ENCODE peak calls at places on chromosomes 4 and X, in five cellular contexts. One of them, this sample, is unnamed. For H3K36me3, the result is how much of the 10 kb centered on the place peaks cover.

GRCh38 chrX:84339507-84340364 is 151.7 kb upstream of the RPS6KA6 start:
- DNase-seq in CD4-positive, alpha-beta memory T cell: peak
- DNase-seq in spleen: no peak
- DNase-seq in HCT116: no peak
- DNase-seq in aorta: no peak
- DNase-seq in this sample: no peak

GRCh38 chr4:136599890-136600289 is 932.4 kb downstream of the PCDH18 start:
- DNase-seq in CD4-positive, alpha-beta memory T cell: no peak
- DNase-seq in spleen: no peak
- DNase-seq in aorta: no peak
- DNase-seq in HCT116: no peak
- DNase-seq in this sample: no peak

GRCh38 chr4:139595989-139596679 is 40.1 kb upstream of the SETD7 start:
- DNase-seq in aorta: no peak
- DNase-seq in HCT116: no peak
- DNase-seq in spleen: no peak
- DNase-seq in CD4-positive, alpha-beta memory T cell: no peak
- DNase-seq in this sample: peak

GRCh38 chrX:129108936-129109335 is 414.4 kb downstream of the SMARCA1 start:
- DNase-seq in aorta: no peak
- DNase-seq in CD4-positive, alpha-beta memory T cell: no peak
- DNase-seq in spleen: no peak
- DNase-seq in HCT116: no peak
- DNase-seq in this sample: no peak

GRCh38 chrX:134551365-134552095 is 91.6 kb downstream of the HPRT1 start:
- DNase-seq in aorta: no peak
- DNase-seq in CD4-positive, alpha-beta memory T cell: no peak
- DNase-seq in HCT116: no peak
- DNase-seq in spleen: no peak
- DNase-seq in this sample: no peak

GRCh38 chr4:38163216-38164006 is 203.2 kb downstream of the PTTG2 start:
- DNase-seq in CD4-positive, alpha-beta memory T cell: no peak
- DNase-seq in HCT116: no peak
- DNase-seq in aorta: no peak
- DNase-seq in spleen: no peak
- DNase-seq in this sample: no peak

GRCh38 chr4:61553562-61554125 is 353.5 kb downstream of the ADGRL3 start:
- DNase-seq in spleen: no peak
- DNase-seq in CD4-positive, alpha-beta memory T cell: no peak
- DNase-seq in HCT116: no peak
- DNase-seq in aorta: no peak
- DNase-seq in this sample: no peak

GRCh38 chrX:56499372-56499771 is 64.1 kb upstream of the UBQLN2 start:
- DNase-seq in aorta: no peak
- DNase-seq in HCT116: no peak
- DNase-seq in spleen: no peak
- DNase-seq in CD4-positive, alpha-beta memory T cell: no peak
- DNase-seq in this sample: no peak

GRCh38 chr4:108272566-108272965 is 103.8 kb upstream of the LEF1 start:
- DNase-seq in CD4-positive, alpha-beta memory T cell: no peak
- DNase-seq in aorta: no peak
- DNase-seq in spleen: no peak
- DNase-seq in HCT116: no peak
- DNase-seq in this sample: no peak

GRCh38 chr4:25301471-25301870 is 11.1 kb upstream of the ZCCHC4 start:
- DNase-seq in aorta: no peak
- DNase-seq in spleen: no peak
- DNase-seq in HCT116: no peak
- DNase-seq in CD4-positive, alpha-beta memory T cell: no peak
- DNase-seq in this sample: no peak

GRCh38 chr4:168496834-168497233 is at the start of gene PALLD:
- DNase-seq in CD4-positive, alpha-beta memory T cell: no peak
- DNase-seq in aorta: peak
- DNase-seq in HCT116: no peak
- DNase-seq in spleen: no peak
- DNase-seq in this sample: no peak

GRCh38 chrX:99117011-99117410 is 1293.1 kb downstream of the PCDH19 start:
- DNase-seq in aorta: no peak
- DNase-seq in spleen: no peak
- DNase-seq in CD4-positive, alpha-beta memory T cell: no peak
- DNase-seq in HCT116: no peak
- DNase-seq in this sample: no peak

GRCh38 chr4:175054980-175055379 is 136.8 kb downstream of the ADAM29 start:
- DNase-seq in HCT116: no peak
- DNase-seq in CD4-positive, alpha-beta memory T cell: no peak
- DNase-seq in spleen: no peak
- DNase-seq in aorta: no peak
- DNase-seq in this sample: no peak

GRCh38 chr4:47528651-47529050 is 43.6 kb downstream of the ATP10D start:
- DNase-seq in aorta: no peak
- DNase-seq in spleen: no peak
- DNase-seq in CD4-positive, alpha-beta memory T cell: no peak
- DNase-seq in HCT116: no peak
- DNase-seq in this sample: no peak

GRCh38 chr4:96459105-96459504 is 619.2 kb downstream of the PDHA2 start:
- DNase-seq in aorta: no peak
- DNase-seq in spleen: no peak
- DNase-seq in HCT116: no peak
- DNase-seq in CD4-positive, alpha-beta memory T cell: no peak
- DNase-seq in this sample: no peak

GRCh38 chrX:131812847-131813825 is 210.0 kb upstream of the STK26 start:
- DNase-seq in HCT116: no peak
- DNase-seq in aorta: peak
- DNase-seq in CD4-positive, alpha-beta memory T cell: peak
- DNase-seq in spleen: peak
- DNase-seq in this sample: no peak

GRCh38 chrX:140141444-140142029 is 176.2 kb upstream of the CXorf66 start:
- DNase-seq in aorta: no peak
- DNase-seq in HCT116: peak
- DNase-seq in CD4-positive, alpha-beta memory T cell: peak
- DNase-seq in spleen: no peak
- DNase-seq in this sample: no peak

GRCh38 chrX:134172588-134173259 is 64.3 kb upstream of the CCDC160 start:
- DNase-seq in HCT116: no peak
- DNase-seq in spleen: peak
- DNase-seq in aorta: no peak
- DNase-seq in CD4-positive, alpha-beta memory T cell: peak
- DNase-seq in this sample: peak

GRCh38 chrX:119036369-119037029 is 36.3 kb upstream of the CT47C1 start:
- DNase-seq in aorta: no peak
- DNase-seq in HCT116: no peak
- DNase-seq in CD4-positive, alpha-beta memory T cell: no peak
- DNase-seq in spleen: no peak
- DNase-seq in this sample: no peak

GRCh38 chr4:6873792-6874461 is 35.7 kb upstream of the TBC1D14 start:
- DNase-seq in CD4-positive, alpha-beta memory T cell: peak
- DNase-seq in HCT116: peak
- DNase-seq in spleen: peak
- DNase-seq in aorta: peak
- DNase-seq in this sample: peak

GRCh38 chr4:156374069-156374468 is 420.4 kb upstream of the CTSO start:
- DNase-seq in HCT116: no peak
- DNase-seq in aorta: no peak
- DNase-seq in spleen: no peak
- DNase-seq in CD4-positive, alpha-beta memory T cell: no peak
- DNase-seq in this sample: no peak

GRCh38 chrX:113512700-113513395 is 672.2 kb upstream of the AMOT start:
- DNase-seq in aorta: no peak
- DNase-seq in spleen: no peak
- DNase-seq in HCT116: peak
- DNase-seq in CD4-positive, alpha-beta memory T cell: no peak
- DNase-seq in this sample: peak

GRCh38 chrX:153635788-153636668 is 11.0 kb upstream of the DUSP9 start:
- DNase-seq in aorta: peak
- DNase-seq in spleen: peak
- DNase-seq in CD4-positive, alpha-beta memory T cell: no peak
- DNase-seq in HCT116: no peak
- DNase-seq in this sample: peak

GRCh38 chrX:106684207-106684606 is 42.3 kb upstream of the RNF128 start:
- DNase-seq in CD4-positive, alpha-beta memory T cell: no peak
- DNase-seq in spleen: no peak
- DNase-seq in aorta: no peak
- DNase-seq in HCT116: no peak
- DNase-seq in this sample: no peak

GRCh38 chr4:81207793-81208192 is 7.2 kb downstream of the PRKG2 start:
- DNase-seq in HCT116: no peak
- DNase-seq in aorta: no peak
- DNase-seq in CD4-positive, alpha-beta memory T cell: no peak
- DNase-seq in spleen: no peak
- DNase-seq in this sample: no peak

GRCh38 chrX:39614680-39614998 is 483.1 kb downstream of the BCOR start:
- DNase-seq in aorta: no peak
- DNase-seq in HCT116: no peak
- DNase-seq in spleen: no peak
- DNase-seq in CD4-positive, alpha-beta memory T cell: no peak
- DNase-seq in this sample: no peak
- H3K4me3 ChIP-seq in aorta: no peak
- H3K4me3 ChIP-seq in HCT116: no peak
- H3K4me3 ChIP-seq in spleen: no peak
- H3K4me3 ChIP-seq in CD4-positive, alpha-beta memory T cell: no peak
- H3K4me3 ChIP-seq in this sample: no peak

GRCh38 chr4:138062929-138063328 is 179.2 kb downstream of the SLC7A11 start:
- DNase-seq in CD4-positive, alpha-beta memory T cell: no peak
- DNase-seq in spleen: no peak
- DNase-seq in HCT116: no peak
- DNase-seq in aorta: no peak
- DNase-seq in this sample: no peak

GRCh38 chr4:138063581-138063980 is 178.6 kb downstream of the SLC7A11 start:
- DNase-seq in HCT116: no peak
- DNase-seq in CD4-positive, alpha-beta memory T cell: no peak
- DNase-seq in spleen: no peak
- DNase-seq in aorta: no peak
- DNase-seq in this sample: no peak
- H3K36me3 ChIP-seq in HCT116: under half
- H3K36me3 ChIP-seq in CD4-positive, alpha-beta memory T cell: under half
- H3K36me3 ChIP-seq in spleen: under half
- H3K36me3 ChIP-seq in aorta: under half
- H3K36me3 ChIP-seq in this sample: under half

GRCh38 chr4:178215754-178216153 is 773.5 kb upstream of the AGA start:
- DNase-seq in spleen: no peak
- DNase-seq in aorta: no peak
- DNase-seq in HCT116: no peak
- DNase-seq in CD4-positive, alpha-beta memory T cell: no peak
- DNase-seq in this sample: no peak
- H3K4me3 ChIP-seq in spleen: no peak
- H3K4me3 ChIP-seq in aorta: no peak
- H3K4me3 ChIP-seq in HCT116: no peak
- H3K4me3 ChIP-seq in CD4-positive, alpha-beta memory T cell: no peak
- H3K4me3 ChIP-seq in this sample: no peak

GRCh38 chr4:10108818-10109783 is 7.5 kb downstream of the WDR1 start:
- DNase-seq in HCT116: no peak
- DNase-seq in CD4-positive, alpha-beta memory T cell: peak
- DNase-seq in aorta: no peak
- DNase-seq in spleen: no peak
- DNase-seq in this sample: peak
- H3K36me3 ChIP-seq in HCT116: under half
- H3K36me3 ChIP-seq in CD4-positive, alpha-beta memory T cell: half or more
- H3K36me3 ChIP-seq in aorta: under half
- H3K36me3 ChIP-seq in spleen: half or more
- H3K36me3 ChIP-seq in this sample: half or more

GRCh38 chrX:13693341-13693871 is 4.5 kb downstream of the RAB9A start:
- DNase-seq in aorta: no peak
- DNase-seq in spleen: no peak
- DNase-seq in HCT116: no peak
- DNase-seq in CD4-positive, alpha-beta memory T cell: no peak
- DNase-seq in this sample: no peak
- H3K4me3 ChIP-seq in aorta: no peak
- H3K4me3 ChIP-seq in spleen: peak
- H3K4me3 ChIP-seq in HCT116: no peak
- H3K4me3 ChIP-seq in CD4-positive, alpha-beta memory T cell: no peak
- H3K4me3 ChIP-seq in this sample: no peak

DNA sequence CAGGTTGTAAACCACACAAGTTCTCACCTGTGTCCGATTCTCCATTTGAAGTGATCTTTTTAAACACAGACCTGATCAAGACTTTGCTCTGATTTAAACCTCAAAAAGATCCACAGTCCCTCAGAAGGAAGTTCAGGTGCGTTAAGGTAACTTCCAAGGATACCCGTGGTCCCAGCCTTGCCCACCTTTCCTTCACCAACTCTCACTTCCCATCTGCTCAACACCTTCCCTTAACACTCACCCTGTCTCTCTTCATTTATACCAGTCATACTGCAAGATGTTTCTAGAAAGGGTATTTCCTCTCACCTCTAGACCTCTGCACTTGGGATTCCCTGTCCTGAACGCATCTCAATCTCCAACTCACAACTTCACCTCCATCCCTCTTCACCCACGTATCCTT is 49.9 kb downstream of the ADGRA3 start:
- DNase-seq in HCT116: no peak
- DNase-seq in CD4-positive, alpha-beta memory T cell: no peak
- DNase-seq in aorta: no peak
- DNase-seq in spleen: no peak
- DNase-seq in this sample: no peak
- H3K36me3 ChIP-seq in HCT116: under half
- H3K36me3 ChIP-seq in CD4-positive, alpha-beta memory T cell: under half
- H3K36me3 ChIP-seq in aorta: under half
- H3K36me3 ChIP-seq in spleen: under half
- H3K36me3 ChIP-seq in this sample: under half

GRCh38 chr4:1578968-1579833 is 104.9 kb downstream of the FAM53A start:
- DNase-seq in HCT116: peak
- DNase-seq in aorta: peak
- DNase-seq in CD4-positive, alpha-beta memory T cell: peak
- DNase-seq in spleen: peak
- DNase-seq in this sample: peak
- H3K4me3 ChIP-seq in HCT116: peak
- H3K4me3 ChIP-seq in aorta: peak
- H3K4me3 ChIP-seq in CD4-positive, alpha-beta memory T cell: peak
- H3K4me3 ChIP-seq in spleen: peak
- H3K4me3 ChIP-seq in this sample: peak

GRCh38 chr4:13599159-13599558 is 28.4 kb downstream of the BOD1L1 start:
- DNase-seq in spleen: no peak
- DNase-seq in aorta: no peak
- DNase-seq in HCT116: no peak
- DNase-seq in CD4-positive, alpha-beta memory T cell: no peak
- DNase-seq in this sample: no peak
- H3K36me3 ChIP-seq in spleen: half or more
- H3K36me3 ChIP-seq in aorta: under half
- H3K36me3 ChIP-seq in HCT116: under half
- H3K36me3 ChIP-seq in CD4-positive, alpha-beta memory T cell: half or more
- H3K36me3 ChIP-seq in this sample: under half